ENCODE peak calls at places on chromosomes 6 and 20, in eight cellular contexts. One of them, this sample, is unnamed.

GRCh38 chr6:167453082-167453446 is 128.2 kb downstream of the TTLL2 start:
- DNase-seq in iPS DF 19.7: no peak
- DNase-seq in hepatic stellate cell: no peak
- DNase-seq in cerebellar cortex: no peak
- DNase-seq in ureter: no peak
- DNase-seq in Calu3: no peak
- DNase-seq in stimulated activated CD4-positive, alpha-beta T cell treated with anti-CD3 and anti-CD28 coated beads, Interleukin-15, amount 100 ng/mL, for 1 hour: no peak
- DNase-seq in activated naive CD4-positive, alpha-beta T cell treated with anti-CD3 and anti-CD28 coated beads, Interleukin-2, amount 10 ng/mL, durations not matched to agents 7 days and 5 days: no peak
- DNase-seq in this sample: no peak

GRCh38 chr6:41353333-41353732 is 17.9 kb downstream of the NCR2 start:
- DNase-seq in hepatic stellate cell: no peak
- DNase-seq in ureter: no peak
- DNase-seq in activated naive CD4-positive, alpha-beta T cell treated with anti-CD3 and anti-CD28 coated beads, Interleukin-2, amount 10 ng/mL, durations not matched to agents 7 days and 5 days: no peak
- DNase-seq in iPS DF 19.7: no peak
- DNase-seq in stimulated activated CD4-positive, alpha-beta T cell treated with anti-CD3 and anti-CD28 coated beads, Interleukin-15, amount 100 ng/mL, for 1 hour: no peak
- DNase-seq in Calu3: no peak
- DNase-seq in cerebellar cortex: no peak
- DNase-seq in this sample: no peak

GRCh38 chr6:55176958-55177357 is 2.6 kb downstream of the HCRTR2 start:
- DNase-seq in Calu3: peak
- DNase-seq in hepatic stellate cell: no peak
- DNase-seq in cerebellar cortex: no peak
- DNase-seq in stimulated activated CD4-positive, alpha-beta T cell treated with anti-CD3 and anti-CD28 coated beads, Interleukin-15, amount 100 ng/mL, for 1 hour: no peak
- DNase-seq in activated naive CD4-positive, alpha-beta T cell treated with anti-CD3 and anti-CD28 coated beads, Interleukin-2, amount 10 ng/mL, durations not matched to agents 7 days and 5 days: no peak
- DNase-seq in iPS DF 19.7: no peak
- DNase-seq in ureter: no peak
- DNase-seq in this sample: no peak

GRCh38 chr20:25526446-25526845 is 58.9 kb downstream of the NINL start:
- DNase-seq in hepatic stellate cell: no peak
- DNase-seq in stimulated activated CD4-positive, alpha-beta T cell treated with anti-CD3 and anti-CD28 coated beads, Interleukin-15, amount 100 ng/mL, for 1 hour: no peak
- DNase-seq in iPS DF 19.7: no peak
- DNase-seq in activated naive CD4-positive, alpha-beta T cell treated with anti-CD3 and anti-CD28 coated beads, Interleukin-2, amount 10 ng/mL, durations not matched to agents 7 days and 5 days: no peak
- DNase-seq in cerebellar cortex: no peak
- DNase-seq in ureter: no peak
- DNase-seq in Calu3: no peak
- DNase-seq in this sample: no peak

GRCh38 chr20:31822421-31823330 is 3.5 kb downstream of the MYLK2 start:
- DNase-seq in stimulated activated CD4-positive, alpha-beta T cell treated with anti-CD3 and anti-CD28 coated beads, Interleukin-15, amount 100 ng/mL, for 1 hour: peak
- DNase-seq in hepatic stellate cell: peak
- DNase-seq in ureter: peak
- DNase-seq in iPS DF 19.7: no peak
- DNase-seq in cerebellar cortex: peak
- DNase-seq in activated naive CD4-positive, alpha-beta T cell treated with anti-CD3 and anti-CD28 coated beads, Interleukin-2, amount 10 ng/mL, durations not matched to agents 7 days and 5 days: peak
- DNase-seq in Calu3: peak
- DNase-seq in this sample: peak

GRCh38 chr20:2742934-2743559 is 50.5 kb downstream of the EBF4 start:
- DNase-seq in Calu3: peak
- DNase-seq in stimulated activated CD4-positive, alpha-beta T cell treated with anti-CD3 and anti-CD28 coated beads, Interleukin-15, amount 100 ng/mL, for 1 hour: peak
- DNase-seq in cerebellar cortex: peak
- DNase-seq in ureter: no peak
- DNase-seq in iPS DF 19.7: no peak
- DNase-seq in activated naive CD4-positive, alpha-beta T cell treated with anti-CD3 and anti-CD28 coated beads, Interleukin-2, amount 10 ng/mL, durations not matched to agents 7 days and 5 days: peak
- DNase-seq in hepatic stellate cell: peak
- DNase-seq in this sample: peak

GRCh38 chr6:45746046-45746445 is 269.6 kb downstream of the CLIC5 start:
- DNase-seq in iPS DF 19.7: no peak
- DNase-seq in cerebellar cortex: no peak
- DNase-seq in ureter: no peak
- DNase-seq in stimulated activated CD4-positive, alpha-beta T cell treated with anti-CD3 and anti-CD28 coated beads, Interleukin-15, amount 100 ng/mL, for 1 hour: no peak
- DNase-seq in Calu3: no peak
- DNase-seq in activated naive CD4-positive, alpha-beta T cell treated with anti-CD3 and anti-CD28 coated beads, Interleukin-2, amount 10 ng/mL, durations not matched to agents 7 days and 5 days: no peak
- DNase-seq in hepatic stellate cell: no peak
- DNase-seq in this sample: no peak

GRCh38 chr6:118509009-118509617 is 39.0 kb upstream of the PLN start:
- DNase-seq in iPS DF 19.7: no peak
- DNase-seq in cerebellar cortex: peak
- DNase-seq in ureter: no peak
- DNase-seq in Calu3: peak
- DNase-seq in activated naive CD4-positive, alpha-beta T cell treated with anti-CD3 and anti-CD28 coated beads, Interleukin-2, amount 10 ng/mL, durations not matched to agents 7 days and 5 days: no peak
- DNase-seq in hepatic stellate cell: peak
- DNase-seq in stimulated activated CD4-positive, alpha-beta T cell treated with anti-CD3 and anti-CD28 coated beads, Interleukin-15, amount 100 ng/mL, for 1 hour: no peak
- DNase-seq in this sample: no peak

GRCh38 chr6:40713002-40713719 is 126.0 kb upstream of the LRFN2 start:
- DNase-seq in cerebellar cortex: no peak
- DNase-seq in activated naive CD4-positive, alpha-beta T cell treated with anti-CD3 and anti-CD28 coated beads, Interleukin-2, amount 10 ng/mL, durations not matched to agents 7 days and 5 days: no peak
- DNase-seq in stimulated activated CD4-positive, alpha-beta T cell treated with anti-CD3 and anti-CD28 coated beads, Interleukin-15, amount 100 ng/mL, for 1 hour: no peak
- DNase-seq in Calu3: no peak
- DNase-seq in iPS DF 19.7: no peak
- DNase-seq in hepatic stellate cell: no peak
- DNase-seq in ureter: no peak
- DNase-seq in this sample: no peak

GRCh38 chr6:148109732-148110131 is 232.9 kb upstream of the SASH1 start:
- DNase-seq in iPS DF 19.7: no peak
- DNase-seq in stimulated activated CD4-positive, alpha-beta T cell treated with anti-CD3 and anti-CD28 coated beads, Interleukin-15, amount 100 ng/mL, for 1 hour: no peak
- DNase-seq in cerebellar cortex: peak
- DNase-seq in activated naive CD4-positive, alpha-beta T cell treated with anti-CD3 and anti-CD28 coated beads, Interleukin-2, amount 10 ng/mL, durations not matched to agents 7 days and 5 days: no peak
- DNase-seq in hepatic stellate cell: no peak
- DNase-seq in ureter: no peak
- DNase-seq in Calu3: no peak
- DNase-seq in this sample: no peak

GRCh38 chr20:18739785-18740184 is 73.8 kb upstream of the SCP2D1 start:
- DNase-seq in activated naive CD4-positive, alpha-beta T cell treated with anti-CD3 and anti-CD28 coated beads, Interleukin-2, amount 10 ng/mL, durations not matched to agents 7 days and 5 days: no peak
- DNase-seq in stimulated activated CD4-positive, alpha-beta T cell treated with anti-CD3 and anti-CD28 coated beads, Interleukin-15, amount 100 ng/mL, for 1 hour: no peak
- DNase-seq in cerebellar cortex: no peak
- DNase-seq in Calu3: no peak
- DNase-seq in ureter: peak
- DNase-seq in iPS DF 19.7: peak
- DNase-seq in hepatic stellate cell: peak
- DNase-seq in this sample: no peak

GRCh38 chr6:100283288-100283687 is 181.4 kb downstream of the SIM1 start:
- DNase-seq in stimulated activated CD4-positive, alpha-beta T cell treated with anti-CD3 and anti-CD28 coated beads, Interleukin-15, amount 100 ng/mL, for 1 hour: no peak
- DNase-seq in cerebellar cortex: no peak
- DNase-seq in ureter: no peak
- DNase-seq in iPS DF 19.7: no peak
- DNase-seq in Calu3: peak
- DNase-seq in activated naive CD4-positive, alpha-beta T cell treated with anti-CD3 and anti-CD28 coated beads, Interleukin-2, amount 10 ng/mL, durations not matched to agents 7 days and 5 days: no peak
- DNase-seq in hepatic stellate cell: peak
- DNase-seq in this sample: no peak

GRCh38 chr20:58583586-58583985 is 67.5 kb upstream of the STX16 start:
- DNase-seq in iPS DF 19.7: no peak
- DNase-seq in hepatic stellate cell: no peak
- DNase-seq in ureter: no peak
- DNase-seq in Calu3: no peak
- DNase-seq in cerebellar cortex: no peak
- DNase-seq in stimulated activated CD4-positive, alpha-beta T cell treated with anti-CD3 and anti-CD28 coated beads, Interleukin-15, amount 100 ng/mL, for 1 hour: no peak
- DNase-seq in activated naive CD4-positive, alpha-beta T cell treated with anti-CD3 and anti-CD28 coated beads, Interleukin-2, amount 10 ng/mL, durations not matched to agents 7 days and 5 days: peak
- DNase-seq in this sample: no peak

GRCh38 chr6:75602164-75602896 is 650 bp downstream of the SENP6 start:
- DNase-seq in activated naive CD4-positive, alpha-beta T cell treated with anti-CD3 and anti-CD28 coated beads, Interleukin-2, amount 10 ng/mL, durations not matched to agents 7 days and 5 days: peak
- DNase-seq in Calu3: peak
- DNase-seq in hepatic stellate cell: peak
- DNase-seq in iPS DF 19.7: no peak
- DNase-seq in stimulated activated CD4-positive, alpha-beta T cell treated with anti-CD3 and anti-CD28 coated beads, Interleukin-15, amount 100 ng/mL, for 1 hour: peak
- DNase-seq in cerebellar cortex: peak
- DNase-seq in ureter: peak
- DNase-seq in this sample: peak